ENCODE peak calls at places on chromosomes 16 and 17, in eight cellular contexts. A is lung; M is heart right ventricle; X is CD4-positive, alpha-beta T cell; B is heart left ventricle; R is tibial nerve; U is endothelial cell of umbilical vein; D is left ventricle myocardium inferior. S is an unnamed sample.

GRCh38 chr17:3551189-3551588 is 6.4 kb downstream of the TRPV3 start:
- DNase-seq in A (no peak), M (no peak), X (no peak), B (no peak), R (no peak), U (no peak), D (no peak), S (no peak)

GRCh38 chr16:58501242-58502131 is 1.5 kb downstream of the NDRG4 start:
- DNase-seq in A (no peak), M (no peak), X (peak; percentile 59), B (no peak), R (no peak), U (no peak), D (no peak), S (peak; percentile 55)

GRCh38 chr17:77961741-77962140 is 3.2 kb downstream of the TNRC6C start:
- DNase-seq in A (no peak), M (no peak), X (no peak), B (no peak), R (no peak), U (no peak), D (no peak), S (no peak)

GRCh38 chr17:82358467-82359350 is at the start of gene TEX19:
- DNase-seq in A (no peak), M (no peak), X (no peak), B (no peak), R (no peak), U (no peak), D (no peak), S (no peak)

GRCh38 chr17:57619061-57619937 is 125.8 kb downstream of the CCDC182 start:
- DNase-seq in A (no peak), M (no peak), X (no peak), B (no peak), R (no peak), U (no peak), D (no peak), S (no peak)

GRCh38 chr16:67482260-67482924 is 955 bp downstream of the AGRP start:
- DNase-seq in A (no peak), M (no peak), X (no peak), B (no peak), R (no peak), U (no peak), D (no peak), S (no peak)

GRCh38 chr16:54051821-54052220 is 234.8 kb downstream of the IRX3 start:
- DNase-seq in A (no peak), M (no peak), X (no peak), B (no peak), R (no peak), U (no peak), D (no peak), S (no peak)

GRCh38 chr16:2152695-2153506 is 2.7 kb upstream of the TRAF7 start:
- DNase-seq in A (no peak), M (no peak), X (no peak), B (no peak), R (no peak), U (no peak), D (no peak), S (no peak)

GRCh38 chr16:2088759-2089358 is 41.1 kb downstream of the TSC2 start:
- DNase-seq in A (no peak), M (no peak), X (no peak), B (no peak), R (no peak), U (no peak), D (no peak), S (no peak)

GRCh38 chr17:38892083-38892482 is 22.2 kb downstream of the LASP1 start:
- DNase-seq in A (no peak), M (no peak), X (no peak), B (no peak), R (no peak), U (no peak), D (no peak), S (peak; percentile 27)

GRCh38 chr17:50934672-50935200 is 68.6 kb upstream of the TOB1 start:
- DNase-seq in A (no peak), M (no peak), X (no peak), B (no peak), R (no peak), U (no peak), D (no peak), S (no peak)

GRCh38 chr17:39027440-39028035 is 60.3 kb upstream of the FBXO47 start:
- DNase-seq in A (no peak), M (peak; percentile 18), X (no peak), B (no peak), R (no peak), U (no peak), D (peak; percentile 41), S (no peak)

GRCh38 chr16:2912330-2913199 is 834 bp downstream of the FLYWCH1 start:
- DNase-seq in A (no peak), M (peak; percentile 27), X (peak; percentile 22), B (peak; percentile 38), R (no peak), U (peak; percentile 54), D (no peak), S (peak; percentile 44)

GRCh38 chr16:59865071-59865671 is 1131.1 kb upstream of the GOT2 start:
- DNase-seq in A (no peak), M (no peak), X (no peak), B (no peak), R (no peak), U (no peak), D (no peak), S (no peak)

GRCh38 chr16:57358527-57359095 is at the start of gene CCL22:
- DNase-seq in A (no peak), M (no peak), X (no peak), B (no peak), R (no peak), U (no peak), D (no peak), S (no peak)

GRCh38 chr16:52709286-52709685 is 162.3 kb upstream of the TOX3 start:
- DNase-seq in A (peak; percentile 20), M (no peak), X (no peak), B (no peak), R (no peak), U (no peak), D (no peak), S (no peak)

GRCh38 chr17:47850692-47851573 is at the start of gene SP6:
- DNase-seq in A (peak; percentile 81), M (peak; percentile 36), X (peak; percentile 69), B (peak; percentile 65), R (no peak), U (peak; percentile 58), D (peak; percentile 35), S (peak; percentile 71)

GRCh38 chr16:57955572-57955971 is 15.4 kb downstream of the CNGB1 start:
- DNase-seq in A (peak; percentile 61), M (no peak), X (no peak), B (peak; percentile 42), R (no peak), U (no peak), D (no peak), S (no peak)

GRCh38 chr16:53417011-53417410 is 17.3 kb upstream of the RBL2 start:
- DNase-seq in A (no peak), M (no peak), X (no peak), B (no peak), R (no peak), U (no peak), D (no peak), S (no peak)

GRCh38 chr16:74226361-74226979 is 70.1 kb upstream of the PSMD7 start:
- DNase-seq in A (no peak), M (no peak), X (no peak), B (no peak), R (no peak), U (peak; percentile 36), D (no peak), S (no peak)

GRCh38 chr17:15233022-15233805 is 31.9 kb downstream of the PMP22 start:
- DNase-seq in A (no peak), M (no peak), X (no peak), B (no peak), R (no peak), U (peak; percentile 6), D (no peak), S (no peak)

GRCh38 chr16:65958096-65958495 is 408.4 kb upstream of the CDH5 start:
- DNase-seq in A (no peak), M (no peak), X (no peak), B (no peak), R (no peak), U (no peak), D (no peak), S (no peak)
- H3K27ac ChIP-seq in A (no peak overlapping the region), M (no peak overlapping the region), X (no peak overlapping the region), B (no peak overlapping the region), R (no peak overlapping the region), U (no peak overlapping the region), D (no peak overlapping the region), S (no peak overlapping the region)

GRCh38 chr16:72989203-72989991 is 58.5 kb downstream of the ZFHX3 start:
- DNase-seq in A (no peak), M (no peak), X (no peak), B (no peak), R (no peak), U (peak; percentile 45), D (no peak), S (no peak)
- H3K27ac ChIP-seq in A (no peak overlapping the region), M (peak overlapping the region; percentile 33), X (no peak overlapping the region), B (peak overlapping the region; percentile 64), R (peak overlapping the region; percentile 89), U (peak overlapping the region; percentile 26), D (peak overlapping the region; percentile 93), S (peak overlapping the region; percentile 53)

GRCh38 chr17:67500677-67501300 is 123.7 kb downstream of the PITPNC1 start:
- DNase-seq in A (no peak), M (no peak), X (no peak), B (no peak), R (no peak), U (no peak), D (no peak), S (no peak)

GRCh38 chr17:67499673-67500072 is 122.6 kb downstream of the PITPNC1 start:
- DNase-seq in A (no peak), M (no peak), X (no peak), B (no peak), R (no peak), U (no peak), D (no peak), S (no peak)

GRCh38 chr17:67500261-67500660 is 123.2 kb downstream of the PITPNC1 start:
- DNase-seq in A (no peak), M (no peak), X (no peak), B (no peak), R (no peak), U (no peak), D (no peak), S (no peak)

GRCh38 chr17:67504182-67504581 is 127.1 kb downstream of the PITPNC1 start:
- DNase-seq in A (no peak), M (no peak), X (no peak), B (no peak), R (no peak), U (no peak), D (no peak), S (no peak)

GRCh38 chr17:67503184-67503583 is 126.1 kb downstream of the PITPNC1 start:
- DNase-seq in A (no peak), M (no peak), X (peak; percentile 4), B (no peak), R (no peak), U (no peak), D (no peak), S (no peak)
- H3K27ac ChIP-seq in A (no peak overlapping the region), M (no peak overlapping the region), X (no peak overlapping the region), B (no peak overlapping the region), R (no peak overlapping the region), U (no peak overlapping the region), D (no peak overlapping the region), S (no peak overlapping the region)

DNA sequence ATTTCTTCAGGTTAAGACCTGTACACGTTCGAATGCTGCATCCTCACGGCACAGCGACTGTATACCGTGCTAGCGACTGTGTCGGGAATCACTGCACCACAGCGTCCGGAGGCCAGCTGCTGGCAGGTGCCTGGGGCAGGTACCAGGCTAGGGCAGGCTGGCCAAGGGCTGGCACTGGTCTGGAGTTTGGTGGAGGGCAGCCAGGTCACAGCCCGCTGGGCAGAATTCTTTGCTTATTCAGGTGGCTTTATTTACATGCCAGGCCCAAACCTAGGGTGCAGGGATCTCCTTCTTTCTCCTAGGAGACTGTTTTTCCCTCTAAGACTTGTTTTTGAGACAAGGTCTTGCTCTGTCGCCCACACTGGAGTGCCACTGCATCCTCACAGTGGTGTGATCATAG is 37.9 kb downstream of the COTL1 start:
- DNase-seq in A (no peak), M (no peak), X (no peak), B (peak; percentile 12), R (no peak), U (no peak), D (no peak), S (no peak)
- H3K27ac ChIP-seq in A (no peak overlapping the region), M (no peak overlapping the region), X (no peak overlapping the region), B (no peak overlapping the region), R (no peak overlapping the region), U (no peak overlapping the region), D (no peak overlapping the region), S (no peak overlapping the region)